ENCODE peak calls at places on chromosomes 1 and 21, in ten cellular contexts. T, G, V, I, S, K, P, C, F and R are unnamed samples.

GRCh38 chr1:114232691-114233090 is 79.0 kb upstream of the SYT6 start:
- DNase-seq in T (no peak), G (no peak), V (no peak), I (no peak), S (no peak), K (no peak), P (no peak), C (no peak), F (no peak), R (no peak)

GRCh38 chr1:65497276-65497830 is 76.9 kb downstream of the LEPR start:
- DNase-seq in T (no peak), G (no peak), V (no peak), I (no peak), S (no peak), K (no peak), P (no peak), C (no peak), F (no peak), R (no peak)

GRCh38 chr1:36397083-36397377 is 678 bp downstream of the LSM10 start:
- DNase-seq in T (no peak), G (no peak), V (no peak), I (no peak), S (no peak), K (no peak), P (no peak), C (no peak), F (no peak), R (no peak)

GRCh38 chr1:66013371-66013770 is 220.7 kb downstream of the PDE4B start:
- DNase-seq in T (no peak), G (no peak), V (no peak), I (no peak), S (no peak), K (no peak), P (no peak), C (no peak), F (no peak), R (no peak)

GRCh38 chr1:221806984-221807383 is 65.1 kb upstream of the DUSP10 start:
- DNase-seq in T (no peak), G (no peak), V (no peak), I (no peak), S (no peak), K (peak; percentile 48), P (no peak), C (no peak), F (no peak), R (no peak)

GRCh38 chr21:44299458-44300261 is at the start of gene PFKL:
- DNase-seq in T (peak; percentile 38), G (peak; percentile 81), V (peak; percentile 62), I (no peak), S (peak; percentile 36), K (peak; percentile 98), P (peak; percentile 80), C (peak; percentile 55), F (no peak), R (peak; percentile 97)

GRCh38 chr1:110084226-110085078 is 14.0 kb upstream of the ALX3 start:
- DNase-seq in T (peak; percentile 36), G (no peak), V (peak; percentile 66), I (no peak), S (peak; percentile 50), K (peak; percentile 28), P (peak; percentile 72), C (peak; percentile 53), F (no peak), R (peak; percentile 71)

GRCh38 chr1:41776896-41777431 is 141.8 kb downstream of the HIVEP3 start:
- DNase-seq in T (no peak), G (no peak), V (no peak), I (no peak), S (no peak), K (no peak), P (peak; percentile 86), C (no peak), F (no peak), R (no peak)

GRCh38 chr1:207047529-207047928 is 3.5 kb downstream of the YOD1 start:
- DNase-seq in T (no peak), G (no peak), V (no peak), I (no peak), S (no peak), K (no peak), P (no peak), C (no peak), F (no peak), R (no peak)

GRCh38 chr1:235430991-235431390 is 63.8 kb downstream of the TBCE start:
- DNase-seq in T (peak; percentile 31), G (no peak), V (no peak), I (no peak), S (peak; percentile 85), K (no peak), P (no peak), C (peak; percentile 33), F (no peak), R (no peak)

GRCh38 chr1:106889054-106889453 is 167.4 kb upstream of the PRMT6 start:
- DNase-seq in T (no peak), G (no peak), V (no peak), I (no peak), S (no peak), K (no peak), P (no peak), C (no peak), F (no peak), R (no peak)

GRCh38 chr1:218983433-218983832 is 190.2 kb upstream of the LYPLAL1 start:
- DNase-seq in T (no peak), G (no peak), V (no peak), I (no peak), S (no peak), K (no peak), P (no peak), C (no peak), F (no peak), R (no peak)

GRCh38 chr1:17691147-17691634 is 63.9 kb upstream of the ACTL8 start:
- DNase-seq in T (no peak), G (no peak), V (no peak), I (no peak), S (no peak), K (no peak), P (no peak), C (no peak), F (no peak), R (no peak)

GRCh38 chr1:212045981-212046380 is 10.4 kb downstream of the DTL start:
- DNase-seq in T (no peak), G (no peak), V (no peak), I (no peak), S (peak; percentile 40), K (no peak), P (no peak), C (no peak), F (no peak), R (no peak)

GRCh38 chr1:38095337-38096030 is 48.9 kb upstream of the POU3F1 start:
- DNase-seq in T (no peak), G (no peak), V (no peak), I (no peak), S (no peak), K (no peak), P (no peak), C (no peak), F (no peak), R (no peak)

GRCh38 chr1:116408193-116408592 is 35.1 kb downstream of the ATP1A1 start:
- DNase-seq in T (no peak), G (no peak), V (no peak), I (no peak), S (no peak), K (no peak), P (no peak), C (no peak), F (no peak), R (no peak)

GRCh38 chr1:116404699-116405098 is 31.7 kb downstream of the ATP1A1 start:
- DNase-seq in T (no peak), G (peak; percentile 71), V (no peak), I (no peak), S (no peak), K (no peak), P (no peak), C (no peak), F (peak; percentile 61), R (no peak)

GRCh38 chr1:116407033-116407432 is 34.0 kb downstream of the ATP1A1 start:
- DNase-seq in T (no peak), G (no peak), V (no peak), I (no peak), S (no peak), K (no peak), P (no peak), C (no peak), F (no peak), R (no peak)

GRCh38 chr1:116403506-116404136 is 30.6 kb downstream of the ATP1A1 start:
- DNase-seq in T (no peak), G (no peak), V (no peak), I (no peak), S (no peak), K (no peak), P (no peak), C (no peak), F (no peak), R (no peak)

GRCh38 chr1:116405241-116406135 is 32.4 kb downstream of the ATP1A1 start:
- DNase-seq in T (no peak), G (no peak), V (no peak), I (no peak), S (no peak), K (no peak), P (no peak), C (no peak), F (no peak), R (no peak)
- TF ChIP-seq CTCF in T (no peak), G (no peak), V (no peak), I (no peak), S (no peak), K (no peak), P (no peak), C (no peak), F (no peak), R (no peak)

GRCh38 chr1:45750298-45751038 is at the start of gene IPP:
- DNase-seq in T (peak; percentile 98), G (peak; percentile 99), V (peak; percentile 98), I (peak; percentile 89), S (peak; percentile 96), K (peak; percentile 99), P (peak; percentile 97), C (peak; percentile 98), F (peak; percentile 81), R (peak; percentile 98)
- TF ChIP-seq CTCF in T (peak; percentile 16), G (no peak), V (peak; percentile 37), I (no peak), S (no peak), K (peak; percentile 34), P (peak; percentile 29), C (peak; percentile 15), F (peak; percentile 48), R (peak; percentile 63)

DNA sequence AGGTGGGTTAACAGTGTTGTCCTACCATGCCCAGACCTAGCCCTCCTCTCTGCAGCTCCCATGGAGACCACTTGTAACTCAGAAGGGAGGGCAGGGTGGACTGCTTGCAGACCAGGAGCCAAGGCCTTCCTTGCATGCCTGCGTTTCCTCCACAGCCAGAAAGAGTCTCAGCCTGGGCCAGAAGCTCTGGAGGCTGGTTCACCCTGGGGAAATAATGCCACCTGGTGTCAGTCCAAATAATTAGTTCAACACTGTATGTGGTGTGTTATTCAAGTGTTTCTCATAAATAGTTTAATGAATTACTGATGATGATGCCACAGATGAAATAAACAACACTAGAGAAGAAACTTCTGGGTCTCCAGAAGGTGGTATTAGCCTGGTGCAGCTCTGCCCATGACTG is 16.9 kb upstream of the VANGL1 start:
- DNase-seq in T (no peak), G (no peak), V (no peak), I (no peak), S (no peak), K (no peak), P (no peak), C (no peak), F (no peak), R (no peak)
- TF ChIP-seq CTCF in T (no peak), G (no peak), V (no peak), I (no peak), S (no peak), K (no peak), P (no peak), C (no peak), F (peak; percentile 42), R (no peak)

GRCh38 chr1:85692730-85693314 is 15.4 kb downstream of the ZNHIT6 start:
- DNase-seq in T (peak; percentile 82), G (peak; percentile 4), V (no peak), I (peak; percentile 25), S (peak; percentile 56), K (no peak), P (no peak), C (peak; percentile 85), F (peak; percentile 11), R (peak; percentile 14)
- TF ChIP-seq CTCF in T (peak; percentile 55), G (peak; percentile 54), V (peak; percentile 64), I (peak; percentile 40), S (no peak), K (peak; percentile 27), P (peak; percentile 15), C (peak; percentile 35), F (no peak), R (peak; percentile 37)